ENCODE peak calls at places on chromosomes 7 and 10, in nine cellular contexts. E is AML-193; J is GM12892; G is stimulated activated CD4-positive, alpha-beta T cell treated with anti-CD3 and anti-CD28 coated beads, Interleukin-15, amount 100 ng/mL, for 48 hours; B is CD4-positive, alpha-beta T cell; M is mucosa of descending colon; W is ovary; N is bronchial epithelial cell; D is activated T-cell treated with anti-CD3 and anti-CD28 coated beads, Interleukin-2, amount 50 U/mL, for 72 hours. V is an unnamed sample.
A peak's percentile ranks its signal among the peaks of the same experiment; 100 is the strongest.

GRCh38 chr10:132706701-132707100 is 79.2 kb downstream of the NKX6-2 start:
- DNase-seq in E (no peak), J (no peak), G (no peak), B (no peak), M (peak; percentile 33), W (no peak), N (no peak), D (no peak), V (no peak)

GRCh38 chr7:45889367-45890067 is 1.2 kb downstream of the IGFBP1 start:
- DNase-seq in E (no peak), J (no peak), G (no peak), B (no peak), M (no peak), W (no peak), N (no peak), D (no peak), V (no peak)

GRCh38 chr7:39567294-39567693 is 1.1 kb downstream of the YAE1 start:
- DNase-seq in E (no peak), J (no peak), G (no peak), B (no peak), M (no peak), W (no peak), N (peak; percentile 15), D (no peak), V (no peak)

GRCh38 chr10:33134011-33134751 is 176.2 kb upstream of the ITGB1 start:
- DNase-seq in E (no peak), J (no peak), G (peak; percentile 76), B (peak; percentile 57), M (peak; percentile 70), W (no peak), N (peak; percentile 100), D (peak; percentile 88), V (no peak)

GRCh38 chr10:114649217-114649906 is 8.7 kb downstream of the ABLIM1 start:
- DNase-seq in E (no peak), J (no peak), G (no peak), B (no peak), M (no peak), W (no peak), N (no peak), D (no peak), V (peak; percentile 71)

GRCh38 chr7:4057289-4057616 is 624.8 kb upstream of the FOXK1 start:
- DNase-seq in E (no peak), J (no peak), G (no peak), B (no peak), M (no peak), W (no peak), N (no peak), D (no peak), V (no peak)

GRCh38 chr7:101077303-101078086 is 7.8 kb upstream of the TRIM56 start:
- DNase-seq in E (peak; percentile 58), J (peak; percentile 69), G (peak; percentile 84), B (peak; percentile 75), M (peak; percentile 68), W (peak; percentile 79), N (peak; percentile 70), D (peak; percentile 87), V (peak; percentile 6)

GRCh38 chr10:85861513-85862197 is 504.9 kb downstream of the GRID1 start:
- DNase-seq in E (no peak), J (no peak), G (no peak), B (no peak), M (no peak), W (no peak), N (no peak), D (no peak), V (no peak)

GRCh38 chr7:13106513-13106912 is 419.1 kb downstream of the ARL4A start:
- DNase-seq in E (no peak), J (no peak), G (no peak), B (no peak), M (no peak), W (no peak), N (no peak), D (no peak), V (no peak)

GRCh38 chr10:88070080-88070880 is 206.9 kb downstream of the PTEN start:
- DNase-seq in E (no peak), J (no peak), G (no peak), B (no peak), M (no peak), W (no peak), N (peak; percentile 74), D (no peak), V (no peak)

GRCh38 chr10:102241037-102241443 is 272 bp downstream of the PITX3 start:
- DNase-seq in E (no peak), J (no peak), G (no peak), B (no peak), M (no peak), W (no peak), N (no peak), D (no peak), V (no peak)

GRCh38 chr7:116212859-116213258 is 2.5 kb downstream of the TES start:
- DNase-seq in E (no peak), J (no peak), G (no peak), B (no peak), M (no peak), W (no peak), N (no peak), D (no peak), V (no peak)

GRCh38 chr7:36109013-36109627 is 43.9 kb upstream of the EEPD1 start:
- DNase-seq in E (no peak), J (no peak), G (no peak), B (no peak), M (no peak), W (no peak), N (no peak), D (no peak), V (no peak)

GRCh38 chr10:22704348-22705341 is 9.7 kb downstream of the PIP4K2A start:
- DNase-seq in E (no peak), J (no peak), G (no peak), B (no peak), M (no peak), W (no peak), N (no peak), D (no peak), V (no peak)

GRCh38 chr7:128661446-128661845 is 10.6 kb upstream of the GARIN1A start:
- DNase-seq in E (no peak), J (no peak), G (no peak), B (no peak), M (no peak), W (no peak), N (no peak), D (no peak), V (no peak)

GRCh38 chr7:51261117-51261835 is 55.3 kb downstream of the COBL start:
- DNase-seq in E (no peak), J (no peak), G (no peak), B (no peak), M (no peak), W (no peak), N (no peak), D (no peak), V (no peak)

GRCh38 chr10:97497572-97498075 is 598 bp downstream of the MMS19 start:
- DNase-seq in E (peak; percentile 72), J (peak; percentile 70), G (peak; percentile 78), B (peak; percentile 51), M (peak; percentile 90), W (peak; percentile 78), N (peak; percentile 61), D (peak; percentile 87), V (peak; percentile 80)

GRCh38 chr10:59214160-59214559 is 37.7 kb downstream of the PHYHIPL start:
- DNase-seq in E (no peak), J (no peak), G (no peak), B (no peak), M (no peak), W (no peak), N (no peak), D (no peak), V (no peak)

GRCh38 chr7:17058568-17058967 is 176.8 kb upstream of the AGR3 start:
- DNase-seq in E (peak; percentile 88), J (no peak), G (no peak), B (no peak), M (no peak), W (no peak), N (peak; percentile 31), D (no peak), V (no peak)

GRCh38 chr10:6254200-6254599 is 51.5 kb downstream of the PFKFB3 start:
- DNase-seq in E (peak; percentile 8), J (no peak), G (no peak), B (no peak), M (no peak), W (no peak), N (no peak), D (no peak), V (no peak)

GRCh38 chr7:121016976-121017375 is 28.5 kb downstream of the CPED1 start:
- DNase-seq in E (no peak), J (no peak), G (no peak), B (no peak), M (no peak), W (no peak), N (peak; percentile 25), D (no peak), V (no peak)

GRCh38 chr10:110388682-110389052 is 83.9 kb upstream of the SMNDC1 start:
- DNase-seq in E (no peak), J (no peak), G (no peak), B (no peak), M (no peak), W (no peak), N (no peak), D (no peak), V (no peak)

GRCh38 chr7:80984619-80985018 is 65.8 kb upstream of the SEMA3C start:
- DNase-seq in E (no peak), J (no peak), G (no peak), B (no peak), M (no peak), W (no peak), N (no peak), D (no peak), V (no peak)

GRCh38 chr10:117216611-117217195 is 19.4 kb downstream of the KCNK18 start:
- DNase-seq in E (peak; percentile 43), J (peak; percentile 94), G (peak; percentile 47), B (peak; percentile 58), M (peak; percentile 73), W (peak; percentile 84), N (peak; percentile 53), D (peak; percentile 77), V (no peak)

GRCh38 chr10:113743594-113743993 is 7.9 kb upstream of the PLEKHS1 start:
- DNase-seq in E (no peak), J (no peak), G (no peak), B (no peak), M (no peak), W (no peak), N (no peak), D (no peak), V (no peak)

GRCh38 chr10:66322261-66322660 is 603.6 kb upstream of the LRRTM3 start:
- DNase-seq in E (no peak), J (no peak), G (no peak), B (no peak), M (no peak), W (no peak), N (peak; percentile 9), D (no peak), V (no peak)

GRCh38 chr7:108418941-108419340 is 37.3 kb downstream of the NRCAM start:
- DNase-seq in E (no peak), J (no peak), G (no peak), B (no peak), M (no peak), W (no peak), N (no peak), D (no peak), V (no peak)

GRCh38 chr7:158779061-158779992 is 50.0 kb downstream of the ESYT2 start:
- DNase-seq in E (no peak), J (no peak), G (no peak), B (no peak), M (no peak), W (no peak), N (no peak), D (no peak), V (no peak)

GRCh38 chr10:80664071-80664680 is 126.5 kb downstream of the SH2D4B start:
- DNase-seq in E (peak; percentile 36), J (peak; percentile 25), G (peak; percentile 36), B (peak; percentile 20), M (peak; percentile 72), W (peak; percentile 73), N (peak; percentile 65), D (peak; percentile 56), V (no peak)